ENCODE peak calls at places on chromosomes 1 and 21, in five cellular contexts. S is breast epithelium; Y is uterus; E is activated CD8-positive, alpha-beta T cell treated with anti-CD3 and anti-CD28 coated beads, Interleukin-2, amount 10 ng/mL, durations not matched to agents 7 days and 5 days; X is A549. V is an unnamed sample.

GRCh38 chr1:228034954-228035837 is 28.4 kb downstream of the WNT3A start:
- DNase-seq in S (no peak), Y (no peak), E (no peak), X (no peak), V (no peak)

GRCh38 chr21:34054259-34054658 is 19.1 kb upstream of the MRPS6 start:
- DNase-seq in S (no peak), Y (no peak), E (no peak), X (no peak), V (no peak)

GRCh38 chr1:212549503-212550017 is 59.0 kb upstream of the ATF3 start:
- DNase-seq in S (no peak), Y (no peak), E (no peak), X (no peak), V (no peak)

GRCh38 chr1:117795190-117795589 is 134.2 kb downstream of the GDAP2 start:
- DNase-seq in S (no peak), Y (no peak), E (no peak), X (no peak), V (no peak)

GRCh38 chr1:211493865-211494653 is 2.1 kb upstream of the RD3 start:
- DNase-seq in S (no peak), Y (no peak), E (no peak), X (no peak), V (no peak)

GRCh38 chr1:167694691-167695090 is 27.1 kb upstream of the MPZL1 start:
- DNase-seq in S (no peak), Y (no peak), E (no peak), X (no peak), V (no peak)

GRCh38 chr1:173295995-173296394 is 88.9 kb upstream of the TNFSF4 start:
- DNase-seq in S (no peak), Y (no peak), E (no peak), X (no peak), V (no peak)

GRCh38 chr1:218679988-218680743 is 335.0 kb downstream of the TGFB2 start:
- DNase-seq in S (no peak), Y (no peak), E (no peak), X (no peak), V (no peak)

GRCh38 chr1:40438391-40439015 is 11.8 kb upstream of the ZFP69B start:
- DNase-seq in S (no peak), Y (no peak), E (peak), X (peak), V (peak)

GRCh38 chr1:177909416-177909815 is 60.4 kb downstream of the SEC16B start:
- DNase-seq in S (no peak), Y (no peak), E (no peak), X (no peak), V (no peak)